ENCODE peak calls at places on chromosomes 2 and 18, in eight cellular contexts. One of them, this sample, is unnamed.

GRCh38 chr2:36197192-36197591 is 158.4 kb upstream of the CRIM1 start:
- DNase-seq in fibroblast of gingiva: no peak
- DNase-seq in smooth muscle cell of the brain vasculature: no peak
- DNase-seq in transverse colon: no peak
- DNase-seq in mesenteric fat pad: no peak
- DNase-seq in AG08395: no peak
- DNase-seq in GM13977: no peak
- DNase-seq in GM23338: no peak
- DNase-seq in this sample: no peak

GRCh38 chr2:61151434-61151833 is 10.6 kb upstream of the C2orf74 start:
- DNase-seq in smooth muscle cell of the brain vasculature: no peak
- DNase-seq in transverse colon: no peak
- DNase-seq in fibroblast of gingiva: no peak
- DNase-seq in AG08395: no peak
- DNase-seq in GM13977: no peak
- DNase-seq in GM23338: no peak
- DNase-seq in mesenteric fat pad: peak; percentile 3
- DNase-seq in this sample: no peak

GRCh38 chr2:239938651-239939486 is 86.3 kb downstream of the NDUFA10 start:
- DNase-seq in GM23338: no peak
- DNase-seq in fibroblast of gingiva: no peak
- DNase-seq in AG08395: no peak
- DNase-seq in smooth muscle cell of the brain vasculature: no peak
- DNase-seq in GM13977: no peak
- DNase-seq in transverse colon: no peak
- DNase-seq in mesenteric fat pad: peak; percentile 79
- DNase-seq in this sample: peak; percentile 7

GRCh38 chr18:74418023-74418422 is 39.1 kb downstream of the DIPK1C start:
- DNase-seq in transverse colon: no peak
- DNase-seq in GM23338: no peak
- DNase-seq in mesenteric fat pad: no peak
- DNase-seq in fibroblast of gingiva: no peak
- DNase-seq in AG08395: no peak
- DNase-seq in GM13977: no peak
- DNase-seq in smooth muscle cell of the brain vasculature: no peak
- DNase-seq in this sample: no peak

GRCh38 chr2:217107480-217107879 is 247.6 kb upstream of the TNP1 start:
- DNase-seq in mesenteric fat pad: no peak
- DNase-seq in GM13977: no peak
- DNase-seq in GM23338: no peak
- DNase-seq in fibroblast of gingiva: no peak
- DNase-seq in smooth muscle cell of the brain vasculature: no peak
- DNase-seq in transverse colon: no peak
- DNase-seq in AG08395: no peak
- DNase-seq in this sample: no peak

GRCh38 chr2:36650031-36650430 is 46.5 kb upstream of the VIT start:
- DNase-seq in smooth muscle cell of the brain vasculature: no peak
- DNase-seq in AG08395: peak; percentile 76
- DNase-seq in mesenteric fat pad: no peak
- DNase-seq in GM13977: peak; percentile 23
- DNase-seq in fibroblast of gingiva: peak; percentile 80
- DNase-seq in transverse colon: peak; percentile 46
- DNase-seq in GM23338: peak; percentile 40
- DNase-seq in this sample: no peak

GRCh38 chr2:162887087-162887486 is 48.5 kb upstream of the KCNH7 start:
- DNase-seq in GM13977: no peak
- DNase-seq in mesenteric fat pad: no peak
- DNase-seq in smooth muscle cell of the brain vasculature: no peak
- DNase-seq in fibroblast of gingiva: no peak
- DNase-seq in transverse colon: no peak
- DNase-seq in GM23338: no peak
- DNase-seq in AG08395: no peak
- DNase-seq in this sample: no peak

GRCh38 chr2:33292981-33293586 is 183.4 kb upstream of the RASGRP3 start:
- DNase-seq in transverse colon: no peak
- DNase-seq in AG08395: no peak
- DNase-seq in GM13977: no peak
- DNase-seq in GM23338: peak; percentile 2
- DNase-seq in smooth muscle cell of the brain vasculature: no peak
- DNase-seq in mesenteric fat pad: no peak
- DNase-seq in fibroblast of gingiva: peak; percentile 86
- DNase-seq in this sample: no peak

GRCh38 chr2:71863338-71863737 is 284.3 kb downstream of the CYP26B1 start:
- DNase-seq in AG08395: peak; percentile 26
- DNase-seq in transverse colon: no peak
- DNase-seq in GM13977: no peak
- DNase-seq in mesenteric fat pad: peak; percentile 9
- DNase-seq in smooth muscle cell of the brain vasculature: no peak
- DNase-seq in fibroblast of gingiva: no peak
- DNase-seq in GM23338: no peak
- DNase-seq in this sample: no peak

GRCh38 chr2:36988008-36988407 is 21.7 kb upstream of the STRN start:
- DNase-seq in AG08395: no peak
- DNase-seq in fibroblast of gingiva: no peak
- DNase-seq in transverse colon: no peak
- DNase-seq in mesenteric fat pad: no peak
- DNase-seq in smooth muscle cell of the brain vasculature: no peak
- DNase-seq in GM13977: no peak
- DNase-seq in GM23338: no peak
- DNase-seq in this sample: no peak

GRCh38 chr2:163407296-163407695 is 328.5 kb downstream of the FIGN start:
- DNase-seq in GM13977: no peak
- DNase-seq in smooth muscle cell of the brain vasculature: peak; percentile 44
- DNase-seq in fibroblast of gingiva: peak; percentile 71
- DNase-seq in AG08395: no peak
- DNase-seq in mesenteric fat pad: no peak
- DNase-seq in GM23338: no peak
- DNase-seq in transverse colon: no peak
- DNase-seq in this sample: no peak

GRCh38 chr2:74498500-74499268 is 719 bp downstream of the LBX2 start:
- DNase-seq in GM13977: peak; percentile 56
- DNase-seq in mesenteric fat pad: no peak
- DNase-seq in AG08395: peak; percentile 21
- DNase-seq in smooth muscle cell of the brain vasculature: no peak
- DNase-seq in fibroblast of gingiva: no peak
- DNase-seq in GM23338: peak; percentile 88
- DNase-seq in transverse colon: peak; percentile 33
- DNase-seq in this sample: no peak

GRCh38 chr2:210445116-210445707 is 31.3 kb downstream of the LANCL1 start:
- DNase-seq in transverse colon: no peak
- DNase-seq in AG08395: peak; percentile 37
- DNase-seq in smooth muscle cell of the brain vasculature: no peak
- DNase-seq in fibroblast of gingiva: peak; percentile 5
- DNase-seq in GM13977: peak; percentile 24
- DNase-seq in GM23338: peak; percentile 58
- DNase-seq in mesenteric fat pad: no peak
- DNase-seq in this sample: no peak

GRCh38 chr2:129861666-129862288 is 117.7 kb upstream of the RAB6C start:
- DNase-seq in fibroblast of gingiva: no peak
- DNase-seq in AG08395: no peak
- DNase-seq in transverse colon: no peak
- DNase-seq in GM13977: no peak
- DNase-seq in GM23338: peak; percentile 13
- DNase-seq in smooth muscle cell of the brain vasculature: no peak
- DNase-seq in mesenteric fat pad: no peak
- DNase-seq in this sample: no peak

GRCh38 chr2:15616850-15617777 is 25.4 kb downstream of the DDX1 start:
- DNase-seq in smooth muscle cell of the brain vasculature: no peak
- DNase-seq in AG08395: no peak
- DNase-seq in fibroblast of gingiva: no peak
- DNase-seq in mesenteric fat pad: no peak
- DNase-seq in GM23338: no peak
- DNase-seq in transverse colon: no peak
- DNase-seq in GM13977: no peak
- DNase-seq in this sample: no peak

GRCh38 chr2:241665731-241666440 is 20.7 kb downstream of the DTYMK start:
- DNase-seq in transverse colon: no peak
- DNase-seq in AG08395: no peak
- DNase-seq in GM23338: no peak
- DNase-seq in smooth muscle cell of the brain vasculature: no peak
- DNase-seq in fibroblast of gingiva: peak; percentile 10
- DNase-seq in GM13977: no peak
- DNase-seq in mesenteric fat pad: no peak
- DNase-seq in this sample: peak; percentile 56

GRCh38 chr2:149739171-149739879 is 151.8 kb upstream of the MMADHC start:
- DNase-seq in GM13977: no peak
- DNase-seq in transverse colon: no peak
- DNase-seq in AG08395: no peak
- DNase-seq in smooth muscle cell of the brain vasculature: no peak
- DNase-seq in GM23338: no peak
- DNase-seq in mesenteric fat pad: no peak
- DNase-seq in fibroblast of gingiva: no peak
- DNase-seq in this sample: no peak

GRCh38 chr2:231683292-231683898 is 24.9 kb upstream of the PTMA start:
- DNase-seq in AG08395: no peak
- DNase-seq in transverse colon: no peak
- DNase-seq in GM23338: no peak
- DNase-seq in fibroblast of gingiva: no peak
- DNase-seq in mesenteric fat pad: no peak
- DNase-seq in GM13977: no peak
- DNase-seq in smooth muscle cell of the brain vasculature: no peak
- DNase-seq in this sample: peak; percentile 81

GRCh38 chr2:24985406-24985805 is 13.7 kb upstream of the DNAJC27 start:
- DNase-seq in mesenteric fat pad: no peak
- DNase-seq in fibroblast of gingiva: no peak
- DNase-seq in transverse colon: no peak
- DNase-seq in AG08395: no peak
- DNase-seq in GM23338: no peak
- DNase-seq in GM13977: no peak
- DNase-seq in smooth muscle cell of the brain vasculature: no peak
- DNase-seq in this sample: peak; percentile 31

GRCh38 chr2:204197601-204198000 is 261.0 kb downstream of the ICOS start:
- DNase-seq in transverse colon: no peak
- DNase-seq in GM13977: no peak
- DNase-seq in fibroblast of gingiva: no peak
- DNase-seq in smooth muscle cell of the brain vasculature: no peak
- DNase-seq in mesenteric fat pad: no peak
- DNase-seq in GM23338: no peak
- DNase-seq in AG08395: no peak
- DNase-seq in this sample: peak; percentile 5

GRCh38 chr2:95315801-95316411 is 18.8 kb downstream of the KCNIP3 start:
- DNase-seq in transverse colon: no peak
- DNase-seq in AG08395: peak; percentile 70
- DNase-seq in GM13977: no peak
- DNase-seq in smooth muscle cell of the brain vasculature: no peak
- DNase-seq in mesenteric fat pad: no peak
- DNase-seq in GM23338: no peak
- DNase-seq in fibroblast of gingiva: peak; percentile 91
- DNase-seq in this sample: no peak

GRCh38 chr2:151771599-151772358 is 37.5 kb upstream of the NEB start:
- DNase-seq in fibroblast of gingiva: peak; percentile 82
- DNase-seq in mesenteric fat pad: no peak
- DNase-seq in transverse colon: peak; percentile 28
- DNase-seq in GM23338: no peak
- DNase-seq in GM13977: peak; percentile 80
- DNase-seq in smooth muscle cell of the brain vasculature: no peak
- DNase-seq in AG08395: peak; percentile 86
- DNase-seq in this sample: peak; percentile 47

GRCh38 chr18:37967261-37967660 is 401.7 kb upstream of the CELF4 start:
- DNase-seq in GM23338: no peak
- DNase-seq in fibroblast of gingiva: no peak
- DNase-seq in smooth muscle cell of the brain vasculature: no peak
- DNase-seq in GM13977: no peak
- DNase-seq in AG08395: no peak
- DNase-seq in mesenteric fat pad: no peak
- DNase-seq in transverse colon: no peak
- DNase-seq in this sample: no peak

GRCh38 chr2:42928692-42929576 is 136.6 kb upstream of the HAAO start:
- DNase-seq in AG08395: no peak
- DNase-seq in smooth muscle cell of the brain vasculature: no peak
- DNase-seq in GM13977: no peak
- DNase-seq in fibroblast of gingiva: no peak
- DNase-seq in transverse colon: peak; percentile 79
- DNase-seq in GM23338: peak; percentile 86
- DNase-seq in mesenteric fat pad: no peak
- DNase-seq in this sample: no peak

GRCh38 chr18:61093967-61094366 is 239.3 kb upstream of the CDH20 start:
- DNase-seq in smooth muscle cell of the brain vasculature: no peak
- DNase-seq in fibroblast of gingiva: no peak
- DNase-seq in transverse colon: no peak
- DNase-seq in GM23338: no peak
- DNase-seq in GM13977: no peak
- DNase-seq in AG08395: no peak
- DNase-seq in mesenteric fat pad: no peak
- DNase-seq in this sample: no peak

GRCh38 chr2:160816916-160817315 is 323.3 kb upstream of the RBMS1 start:
- DNase-seq in transverse colon: no peak
- DNase-seq in mesenteric fat pad: no peak
- DNase-seq in fibroblast of gingiva: no peak
- DNase-seq in GM13977: no peak
- DNase-seq in smooth muscle cell of the brain vasculature: no peak
- DNase-seq in AG08395: no peak
- DNase-seq in GM23338: no peak
- DNase-seq in this sample: no peak

GRCh38 chr18:74353169-74353775 is 37.6 kb downstream of the C18orf63 start:
- DNase-seq in smooth muscle cell of the brain vasculature: peak; percentile 41
- DNase-seq in AG08395: peak; percentile 72
- DNase-seq in mesenteric fat pad: no peak
- DNase-seq in transverse colon: peak; percentile 62
- DNase-seq in GM13977: peak; percentile 21
- DNase-seq in fibroblast of gingiva: peak; percentile 55
- DNase-seq in GM23338: peak; percentile 74
- DNase-seq in this sample: peak; percentile 70

GRCh38 chr2:237895544-237896506 is 36.4 kb downstream of the RAMP1 start:
- DNase-seq in smooth muscle cell of the brain vasculature: no peak
- DNase-seq in GM23338: no peak
- DNase-seq in AG08395: no peak
- DNase-seq in mesenteric fat pad: no peak
- DNase-seq in transverse colon: peak; percentile 33
- DNase-seq in GM13977: no peak
- DNase-seq in fibroblast of gingiva: peak; percentile 74
- DNase-seq in this sample: peak; percentile 27

GRCh38 chr2:235709124-235709813 is 215.4 kb downstream of the AGAP1 start:
- DNase-seq in transverse colon: peak; percentile 89
- DNase-seq in mesenteric fat pad: no peak
- DNase-seq in GM23338: no peak
- DNase-seq in smooth muscle cell of the brain vasculature: no peak
- DNase-seq in GM13977: no peak
- DNase-seq in AG08395: peak; percentile 39
- DNase-seq in fibroblast of gingiva: peak; percentile 20
- DNase-seq in this sample: no peak

GRCh38 chr2:10989151-10989550 is 77.4 kb downstream of the KCNF1 start:
- DNase-seq in GM23338: no peak
- DNase-seq in fibroblast of gingiva: no peak
- DNase-seq in smooth muscle cell of the brain vasculature: no peak
- DNase-seq in AG08395: no peak
- DNase-seq in transverse colon: no peak
- DNase-seq in GM13977: no peak
- DNase-seq in mesenteric fat pad: peak; percentile 49
- DNase-seq in this sample: no peak

GRCh38 chr2:187148059-187148714 is 299.2 kb upstream of the ZSWIM2 start:
- DNase-seq in fibroblast of gingiva: no peak
- DNase-seq in GM13977: no peak
- DNase-seq in smooth muscle cell of the brain vasculature: no peak
- DNase-seq in transverse colon: no peak
- DNase-seq in GM23338: no peak
- DNase-seq in mesenteric fat pad: no peak
- DNase-seq in AG08395: no peak
- DNase-seq in this sample: no peak

This sample was measured in head of caudate nucleus.